ENCODE peak calls at places on chromosome 5, in eight cellular contexts. Z is fibroblast of gingiva; J is sciatic nerve; X is mucosa of descending colon; I is activated naive CD4-positive, alpha-beta T cell treated with Interleukin-2 at 50 U/mL for 16 hours; R is activated naive CD8-positive, alpha-beta T cell treated with anti-CD3 and anti-CD28 coated beads, Interleukin-2, amount 50 U/mL, for 24 hours; V is SK-MEL-5; Q is GF-D8. W is an unnamed sample.

GRCh38 chr5:72624641-72625236 is 117.5 kb upstream of the ZNF366 start:
- DNase-seq in R (no peak), Q (no peak), V (no peak), I (no peak), J (no peak), X (no peak), Z (peak), W (no peak)

GRCh38 chr5:22541037-22541436 is 312.1 kb downstream of the CDH12 start:
- DNase-seq in V (no peak), I (no peak), J (no peak), Z (no peak), Q (no peak), X (no peak), R (no peak), W (no peak)

GRCh38 chr5:147906326-147907095 is at the start of gene C5orf46:
- DNase-seq in J (no peak), X (no peak), V (peak), I (no peak), Q (no peak), R (no peak), Z (peak), W (no peak)

GRCh38 chr5:56900858-56901578 is 8.4 kb upstream of the SETD9 start:
- DNase-seq in X (peak), R (no peak), Z (peak), J (no peak), I (no peak), Q (no peak), V (peak), W (no peak)

GRCh38 chr5:16727937-16728336 is 111.1 kb upstream of the RETREG1 start:
- DNase-seq in X (peak), V (peak), Q (no peak), Z (no peak), I (no peak), R (no peak), J (peak), W (no peak)

GRCh38 chr5:102865510-102866314 is 110.6 kb downstream of the PAM start:
- DNase-seq in I (peak), Z (peak), X (peak), R (peak), Q (no peak), J (peak), V (peak), W (peak)

GRCh38 chr5:112642885-112643284 is 94.8 kb upstream of the APC start:
- DNase-seq in R (no peak), V (no peak), Q (no peak), Z (no peak), X (no peak), J (no peak), I (no peak), W (no peak)

GRCh38 chr5:27810458-27810857 is 772.1 kb upstream of the CDH9 start:
- DNase-seq in J (no peak), Q (no peak), R (no peak), X (no peak), Z (no peak), V (no peak), I (no peak), W (no peak)